ENCODE peak calls at places on chromosomes 7 and 10, in ten cellular contexts. O, A, M, I, W, S, K, C, G and L are unnamed samples.

GRCh38 chr7:2016761-2017482 is 215.8 kb downstream of the MAD1L1 start:
- DNase-seq in I (peak), O (no peak), C (peak), M (no peak), K (no peak), G (no peak), W (no peak), A (no peak), S (no peak), L (no peak)

GRCh38 chr10:48620719-48621118 is 15.8 kb upstream of the ARHGAP22 start:
- DNase-seq in C (no peak), G (no peak), S (no peak), K (no peak), O (no peak), W (no peak), I (no peak), A (no peak), M (no peak), L (no peak)

GRCh38 chr7:122715183-122715582 is 12.5 kb upstream of the RNF148 start:
- DNase-seq in I (no peak), C (no peak), A (no peak), M (no peak), W (no peak), K (no peak), O (no peak), S (no peak), G (no peak), L (no peak)

GRCh38 chr10:60135020-60135419 is 228.7 kb upstream of the CCDC6 start:
- DNase-seq in M (no peak), K (no peak), C (no peak), S (no peak), W (no peak), G (no peak), I (no peak), O (no peak), A (no peak), L (no peak)

GRCh38 chr10:35372329-35372728 is 36.0 kb downstream of the CCNY start:
- DNase-seq in A (peak), S (no peak), G (no peak), K (no peak), W (no peak), I (no peak), C (no peak), O (no peak), M (no peak), L (no peak)

GRCh38 chr7:41574377-41574776 is 128.5 kb downstream of the INHBA start:
- DNase-seq in O (no peak), C (no peak), M (no peak), W (peak), G (no peak), I (no peak), A (no peak), S (peak), K (peak), L (no peak)

GRCh38 chr7:33392143-33392542 is 262.8 kb downstream of the BBS9 start:
- DNase-seq in I (no peak), G (no peak), M (peak), W (no peak), S (no peak), C (peak), A (no peak), O (no peak), K (no peak), L (no peak)

GRCh38 chr7:116354546-116355422 is 144.4 kb downstream of the TES start:
- DNase-seq in M (no peak), A (peak), G (peak), O (no peak), K (peak), W (peak), I (no peak), S (peak), C (peak), L (peak)

GRCh38 chr10:96410296-96410695 is 51.5 kb upstream of the OPALIN start:
- DNase-seq in O (no peak), K (no peak), G (no peak), W (no peak), M (no peak), C (no peak), I (no peak), A (no peak), S (no peak), L (no peak)